ENCODE peak calls at places on chromosomes 13 and 19, in nine cellular contexts. One of them, this sample, is unnamed.

GRCh38 chr13:59880468-59880867 is 283.3 kb downstream of the DIAPH3 start:
- DNase-seq in mammary epithelial cell: peak; percentile 27
- DNase-seq in psoas muscle: no peak
- DNase-seq in heart left ventricle: no peak
- DNase-seq in thoracic aorta: no peak
- DNase-seq in foreskin keratinocyte: no peak
- DNase-seq in HepG2: no peak
- DNase-seq in cardiac muscle cell: no peak
- DNase-seq in endothelial cell of umbilical vein: no peak
- DNase-seq in this sample: no peak

GRCh38 chr19:5225486-5226345 is 114.9 kb downstream of the PTPRS start:
- DNase-seq in thoracic aorta: no peak
- DNase-seq in endothelial cell of umbilical vein: no peak
- DNase-seq in psoas muscle: no peak
- DNase-seq in mammary epithelial cell: no peak
- DNase-seq in HepG2: peak; percentile 18
- DNase-seq in cardiac muscle cell: peak; percentile 21
- DNase-seq in heart left ventricle: no peak
- DNase-seq in foreskin keratinocyte: no peak
- DNase-seq in this sample: no peak

GRCh38 chr19:45953676-45954075 is 20.0 kb downstream of the NOVA2 start:
- DNase-seq in mammary epithelial cell: peak; percentile 19
- DNase-seq in foreskin keratinocyte: no peak
- DNase-seq in thoracic aorta: no peak
- DNase-seq in endothelial cell of umbilical vein: no peak
- DNase-seq in heart left ventricle: no peak
- DNase-seq in psoas muscle: no peak
- DNase-seq in cardiac muscle cell: no peak
- DNase-seq in HepG2: no peak
- DNase-seq in this sample: no peak

GRCh38 chr19:35409191-35409590 is 38.3 kb downstream of the GPR42 start:
- DNase-seq in cardiac muscle cell: no peak
- DNase-seq in psoas muscle: no peak
- DNase-seq in endothelial cell of umbilical vein: no peak
- DNase-seq in heart left ventricle: no peak
- DNase-seq in thoracic aorta: no peak
- DNase-seq in foreskin keratinocyte: no peak
- DNase-seq in mammary epithelial cell: no peak
- DNase-seq in HepG2: no peak
- DNase-seq in this sample: no peak

GRCh38 chr13:100916943-100917342 is 242.3 kb upstream of the TMTC4 start:
- DNase-seq in thoracic aorta: no peak
- DNase-seq in endothelial cell of umbilical vein: peak; percentile 45
- DNase-seq in foreskin keratinocyte: no peak
- DNase-seq in HepG2: no peak
- DNase-seq in mammary epithelial cell: no peak
- DNase-seq in psoas muscle: no peak
- DNase-seq in cardiac muscle cell: no peak
- DNase-seq in heart left ventricle: no peak
- DNase-seq in this sample: no peak

GRCh38 chr13:52784591-52785340 is 45.1 kb upstream of the CNMD start:
- DNase-seq in psoas muscle: no peak
- DNase-seq in HepG2: no peak
- DNase-seq in endothelial cell of umbilical vein: no peak
- DNase-seq in thoracic aorta: no peak
- DNase-seq in foreskin keratinocyte: no peak
- DNase-seq in mammary epithelial cell: no peak
- DNase-seq in cardiac muscle cell: no peak
- DNase-seq in heart left ventricle: no peak
- DNase-seq in this sample: no peak

GRCh38 chr19:42086188-42086736 is 10.3 kb downstream of the ZNF574 start:
- DNase-seq in thoracic aorta: no peak
- DNase-seq in psoas muscle: no peak
- DNase-seq in endothelial cell of umbilical vein: no peak
- DNase-seq in cardiac muscle cell: no peak
- DNase-seq in HepG2: no peak
- DNase-seq in mammary epithelial cell: no peak
- DNase-seq in foreskin keratinocyte: no peak
- DNase-seq in heart left ventricle: no peak
- DNase-seq in this sample: no peak

GRCh38 chr19:14370169-14370998 is 10.9 kb upstream of the ADGRE5 start:
- DNase-seq in cardiac muscle cell: no peak
- DNase-seq in foreskin keratinocyte: no peak
- DNase-seq in HepG2: no peak
- DNase-seq in endothelial cell of umbilical vein: no peak
- DNase-seq in mammary epithelial cell: no peak
- DNase-seq in thoracic aorta: no peak
- DNase-seq in psoas muscle: no peak
- DNase-seq in heart left ventricle: no peak
- DNase-seq in this sample: no peak

GRCh38 chr19:18865973-18866799 is 29.8 kb downstream of the CERS1 start:
- DNase-seq in endothelial cell of umbilical vein: peak; percentile 60
- DNase-seq in psoas muscle: peak; percentile 80
- DNase-seq in cardiac muscle cell: peak; percentile 82
- DNase-seq in foreskin keratinocyte: no peak
- DNase-seq in heart left ventricle: peak; percentile 61
- DNase-seq in mammary epithelial cell: peak; percentile 39
- DNase-seq in HepG2: peak; percentile 35
- DNase-seq in thoracic aorta: no peak
- DNase-seq in this sample: no peak

GRCh38 chr13:46529509-46529908 is 23.5 kb upstream of the LRCH1 start:
- DNase-seq in cardiac muscle cell: no peak
- DNase-seq in mammary epithelial cell: no peak
- DNase-seq in HepG2: no peak
- DNase-seq in foreskin keratinocyte: no peak
- DNase-seq in heart left ventricle: no peak
- DNase-seq in endothelial cell of umbilical vein: no peak
- DNase-seq in thoracic aorta: no peak
- DNase-seq in psoas muscle: no peak
- DNase-seq in this sample: no peak

GRCh38 chr13:33070713-33071112 is 54.5 kb downstream of the KL start:
- DNase-seq in heart left ventricle: no peak
- DNase-seq in endothelial cell of umbilical vein: no peak
- DNase-seq in psoas muscle: no peak
- DNase-seq in thoracic aorta: no peak
- DNase-seq in HepG2: no peak
- DNase-seq in cardiac muscle cell: no peak
- DNase-seq in mammary epithelial cell: peak; percentile 9
- DNase-seq in foreskin keratinocyte: no peak
- DNase-seq in this sample: no peak

GRCh38 chr13:82625753-82626152 is 1256.5 kb downstream of the SLITRK1 start:
- DNase-seq in foreskin keratinocyte: no peak
- DNase-seq in psoas muscle: no peak
- DNase-seq in HepG2: no peak
- DNase-seq in heart left ventricle: no peak
- DNase-seq in cardiac muscle cell: no peak
- DNase-seq in mammary epithelial cell: no peak
- DNase-seq in endothelial cell of umbilical vein: no peak
- DNase-seq in thoracic aorta: no peak
- DNase-seq in this sample: no peak

DNA sequence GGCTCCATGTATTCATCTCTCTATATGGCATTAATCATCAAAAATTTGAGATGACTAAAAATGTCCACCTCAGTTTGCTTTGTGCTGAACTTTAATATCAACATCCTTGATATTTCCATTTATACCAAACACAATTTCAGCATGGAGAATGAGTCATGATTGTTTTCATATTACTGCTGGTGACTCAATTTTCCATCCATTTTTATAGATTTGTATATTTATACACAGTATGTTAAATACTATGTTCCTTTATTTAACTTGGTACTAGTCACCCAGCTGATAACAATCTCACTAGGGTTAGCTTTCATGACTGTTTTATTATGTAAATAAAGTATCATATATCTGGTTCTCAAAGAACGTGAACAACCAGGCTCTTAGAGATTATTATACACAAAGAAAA is 1255.1 kb downstream of the SLITRK1 start:
- DNase-seq in mammary epithelial cell: peak; percentile 79
- DNase-seq in thoracic aorta: no peak
- DNase-seq in heart left ventricle: no peak
- DNase-seq in HepG2: no peak
- DNase-seq in cardiac muscle cell: no peak
- DNase-seq in foreskin keratinocyte: peak; percentile 42
- DNase-seq in psoas muscle: no peak
- DNase-seq in endothelial cell of umbilical vein: peak; percentile 1
- DNase-seq in this sample: no peak
- H3K27ac ChIP-seq in mammary epithelial cell: no peak overlapping the region
- H3K27ac ChIP-seq in thoracic aorta: no peak overlapping the region
- H3K27ac ChIP-seq in heart left ventricle: no peak overlapping the region
- H3K27ac ChIP-seq in HepG2: no peak overlapping the region
- H3K27ac ChIP-seq in cardiac muscle cell: no peak overlapping the region
- H3K27ac ChIP-seq in foreskin keratinocyte: no peak overlapping the region
- H3K27ac ChIP-seq in psoas muscle: no peak overlapping the region
- H3K27ac ChIP-seq in endothelial cell of umbilical vein: no peak overlapping the region
- H3K27ac ChIP-seq in this sample: no peak overlapping the region

GRCh38 chr13:39417131-39417530 is 185.9 kb downstream of the LHFPL6 start:
- DNase-seq in foreskin keratinocyte: no peak
- DNase-seq in psoas muscle: no peak
- DNase-seq in thoracic aorta: no peak
- DNase-seq in HepG2: no peak
- DNase-seq in heart left ventricle: no peak
- DNase-seq in mammary epithelial cell: no peak
- DNase-seq in cardiac muscle cell: peak; percentile 65
- DNase-seq in endothelial cell of umbilical vein: no peak
- DNase-seq in this sample: no peak
- TF ChIP-seq CTCF in foreskin keratinocyte: peak; percentile 22
- TF ChIP-seq CTCF in psoas muscle: no peak
- TF ChIP-seq CTCF in thoracic aorta: peak; percentile 16
- TF ChIP-seq CTCF in HepG2: no peak
- TF ChIP-seq CTCF in heart left ventricle: peak; percentile 6
- TF ChIP-seq CTCF in mammary epithelial cell: peak; percentile 14
- TF ChIP-seq CTCF in cardiac muscle cell: peak; percentile 42
- TF ChIP-seq CTCF in endothelial cell of umbilical vein: no peak
- TF ChIP-seq CTCF in this sample: no peak

GRCh38 chr19:11894851-11895250 is 7.3 kb downstream of the ZNF69 start:
- DNase-seq in endothelial cell of umbilical vein: no peak
- DNase-seq in psoas muscle: no peak
- DNase-seq in cardiac muscle cell: no peak
- DNase-seq in heart left ventricle: no peak
- DNase-seq in mammary epithelial cell: no peak
- DNase-seq in foreskin keratinocyte: no peak
- DNase-seq in thoracic aorta: no peak
- DNase-seq in HepG2: no peak
- DNase-seq in this sample: no peak
- H3K27ac ChIP-seq in endothelial cell of umbilical vein: no peak overlapping the region
- H3K27ac ChIP-seq in psoas muscle: no peak overlapping the region
- H3K27ac ChIP-seq in cardiac muscle cell: no peak overlapping the region
- H3K27ac ChIP-seq in heart left ventricle: no peak overlapping the region
- H3K27ac ChIP-seq in mammary epithelial cell: no peak overlapping the region
- H3K27ac ChIP-seq in foreskin keratinocyte: no peak overlapping the region
- H3K27ac ChIP-seq in thoracic aorta: no peak overlapping the region
- H3K27ac ChIP-seq in HepG2: no peak overlapping the region
- H3K27ac ChIP-seq in this sample: no peak overlapping the region

DNA sequence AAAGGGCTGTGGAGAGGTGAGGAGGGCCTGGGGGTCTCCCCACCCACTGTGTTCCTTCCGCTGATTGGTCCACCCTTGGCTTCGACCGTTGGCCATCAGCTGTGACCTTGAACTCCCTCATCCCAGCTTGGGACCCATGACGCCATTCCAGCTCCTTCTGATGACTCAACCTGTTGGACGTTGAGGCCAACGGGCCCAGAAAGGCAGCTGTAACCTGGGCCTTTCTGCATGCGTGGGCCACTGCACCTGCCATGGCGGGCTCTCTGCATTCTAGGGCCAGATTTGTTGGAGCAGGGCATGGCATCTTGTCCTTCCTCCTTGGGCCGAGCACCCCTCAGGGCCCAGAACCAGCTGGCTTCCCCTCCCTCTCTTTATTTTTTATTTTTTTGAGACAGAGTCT is 30.2 kb downstream of the PEX11G start:
- DNase-seq in HepG2: no peak
- DNase-seq in endothelial cell of umbilical vein: no peak
- DNase-seq in thoracic aorta: no peak
- DNase-seq in foreskin keratinocyte: no peak
- DNase-seq in heart left ventricle: no peak
- DNase-seq in psoas muscle: no peak
- DNase-seq in mammary epithelial cell: no peak
- DNase-seq in cardiac muscle cell: no peak
- DNase-seq in this sample: no peak
- TF ChIP-seq CTCF in HepG2: no peak
- TF ChIP-seq CTCF in endothelial cell of umbilical vein: no peak
- TF ChIP-seq CTCF in thoracic aorta: no peak
- TF ChIP-seq CTCF in foreskin keratinocyte: no peak
- TF ChIP-seq CTCF in heart left ventricle: no peak
- TF ChIP-seq CTCF in psoas muscle: no peak
- TF ChIP-seq CTCF in mammary epithelial cell: no peak
- TF ChIP-seq CTCF in cardiac muscle cell: no peak
- TF ChIP-seq CTCF in this sample: no peak

GRCh38 chr19:4112367-4112766 is 11.6 kb downstream of the MAP2K2 start:
- DNase-seq in mammary epithelial cell: no peak
- DNase-seq in heart left ventricle: no peak
- DNase-seq in HepG2: no peak
- DNase-seq in endothelial cell of umbilical vein: no peak
- DNase-seq in thoracic aorta: no peak
- DNase-seq in cardiac muscle cell: no peak
- DNase-seq in foreskin keratinocyte: no peak
- DNase-seq in psoas muscle: no peak
- DNase-seq in this sample: no peak
- H3K27ac ChIP-seq in mammary epithelial cell: no peak overlapping the region
- H3K27ac ChIP-seq in heart left ventricle: no peak overlapping the region
- H3K27ac ChIP-seq in HepG2: no peak overlapping the region
- H3K27ac ChIP-seq in endothelial cell of umbilical vein: no peak overlapping the region
- H3K27ac ChIP-seq in thoracic aorta: no peak overlapping the region
- H3K27ac ChIP-seq in cardiac muscle cell: peak overlapping the region; percentile 13
- H3K27ac ChIP-seq in foreskin keratinocyte: no peak overlapping the region
- H3K27ac ChIP-seq in psoas muscle: no peak overlapping the region
- H3K27ac ChIP-seq in this sample: no peak overlapping the region

DNA sequence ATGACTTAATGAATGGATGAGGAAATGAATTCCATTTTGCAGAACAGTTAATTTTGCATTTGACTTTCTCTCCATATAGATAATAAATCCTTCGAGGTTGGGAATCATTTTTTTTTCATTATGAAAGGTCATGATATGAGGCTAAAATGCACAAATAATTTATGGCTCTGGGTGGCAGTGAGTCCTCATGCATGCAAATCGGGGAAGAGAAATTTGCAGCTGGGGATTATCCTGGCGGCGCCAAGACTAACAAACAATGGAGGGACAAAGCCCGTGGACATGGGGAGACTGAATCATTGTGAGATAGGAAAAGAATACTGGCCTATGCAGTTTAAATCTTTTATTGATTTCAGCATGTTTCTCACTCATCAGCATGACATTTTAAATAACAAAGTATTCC is 102.2 kb downstream of the ERCC5 start:
- DNase-seq in endothelial cell of umbilical vein: no peak
- DNase-seq in heart left ventricle: no peak
- DNase-seq in mammary epithelial cell: no peak
- DNase-seq in HepG2: no peak
- DNase-seq in psoas muscle: no peak
- DNase-seq in thoracic aorta: no peak
- DNase-seq in cardiac muscle cell: no peak
- DNase-seq in foreskin keratinocyte: no peak
- DNase-seq in this sample: no peak
- TF ChIP-seq CTCF in endothelial cell of umbilical vein: no peak
- TF ChIP-seq CTCF in heart left ventricle: peak; percentile 30
- TF ChIP-seq CTCF in mammary epithelial cell: no peak
- TF ChIP-seq CTCF in HepG2: no peak
- TF ChIP-seq CTCF in psoas muscle: no peak
- TF ChIP-seq CTCF in thoracic aorta: no peak
- TF ChIP-seq CTCF in cardiac muscle cell: no peak
- TF ChIP-seq CTCF in foreskin keratinocyte: peak; percentile 47
- TF ChIP-seq CTCF in this sample: no peak